ENCODE peak calls at places on chromosomes 5 and 9, in seven cellular contexts. P is NCI-H2227 treated with DMSO at 0.1 percent for 48 hours; H is A549; M is activated T-cell treated with anti-CD3 and anti-CD28 coated beads, Interleukin-2, amount 50 U/mL, for 1 hour; F is CD4-positive, alpha-beta T cell; E is 8988T; O is Right ventricle myocardium superior. I is an unnamed sample.

GRCh38 chr5:65663804-65664521 is 39.1 kb downstream of the SHLD3 start:
- DNase-seq in P (no peak), H (peak), M (no peak), F (no peak), E (peak), O (no peak), I (no peak)

GRCh38 chr9:95991326-95991725 is 115.8 kb downstream of the ERCC6L2 start:
- DNase-seq in P (no peak), H (no peak), M (no peak), F (no peak), E (no peak), O (no peak), I (no peak)

GRCh38 chr5:150514708-150515211 is 6.8 kb downstream of the NDST1 start:
- DNase-seq in P (no peak), H (peak), M (no peak), F (no peak), E (no peak), O (peak), I (no peak)

GRCh38 chr5:94308442-94308841 is 310.0 kb downstream of the KIAA0825 start:
- DNase-seq in P (no peak), H (no peak), M (no peak), F (no peak), E (no peak), O (no peak), I (no peak)

GRCh38 chr9:134623408-134624066 is 18.1 kb upstream of the COL5A1 start:
- DNase-seq in P (no peak), H (no peak), M (no peak), F (no peak), E (peak), O (no peak), I (no peak)

GRCh38 chr9:36148652-36149051 is 12.1 kb downstream of the GLIPR2 start:
- DNase-seq in P (no peak), H (peak), M (peak), F (peak), E (no peak), O (peak), I (peak)

GRCh38 chr9:135926402-135927194 is 19.3 kb upstream of the CAMSAP1 start:
- DNase-seq in P (no peak), H (peak), M (no peak), F (no peak), E (peak), O (peak), I (peak)

GRCh38 chr5:73901455-73901854 is 275.5 kb downstream of the ARHGEF28 start:
- DNase-seq in P (no peak), H (peak), M (no peak), F (no peak), E (peak), O (no peak), I (no peak)

GRCh38 chr9:81390802-81391456 is 298.4 kb downstream of the TLE1 start:
- DNase-seq in P (no peak), H (no peak), M (no peak), F (no peak), E (no peak), O (no peak), I (no peak)

GRCh38 chr5:107248065-107248695 is 422.6 kb downstream of the EFNA5 start:
- DNase-seq in P (no peak), H (peak), M (no peak), F (no peak), E (no peak), O (peak), I (peak)

GRCh38 chr5:15610216-15610615 is 110.2 kb downstream of the FBXL7 start:
- DNase-seq in P (no peak), H (no peak), M (no peak), F (no peak), E (no peak), O (no peak), I (no peak)

GRCh38 chr9:37950561-37950960 is 46.6 kb upstream of the SLC25A51 start:
- DNase-seq in P (no peak), H (no peak), M (no peak), F (no peak), E (no peak), O (no peak), I (no peak)

GRCh38 chr9:2765250-2765880 is 48.1 kb downstream of the KCNV2 start:
- DNase-seq in P (no peak), H (no peak), M (no peak), F (no peak), E (no peak), O (no peak), I (no peak)

GRCh38 chr5:143361438-143361837 is 42.0 kb downstream of the NR3C1 start:
- DNase-seq in P (no peak), H (no peak), M (no peak), F (no peak), E (no peak), O (no peak), I (no peak)

GRCh38 chr5:8320244-8320643 is 451.3 kb downstream of the MTRR start:
- DNase-seq in P (no peak), H (no peak), M (no peak), F (no peak), E (no peak), O (no peak), I (no peak)

GRCh38 chr5:6721442-6721841 is 8.2 kb downstream of the TENT4A start:
- DNase-seq in P (no peak), H (no peak), M (no peak), F (no peak), E (no peak), O (no peak), I (no peak)